ENCODE peak calls at places on chromosomes 11 and 22, in four cellular contexts. One of them, this sample, is unnamed.

GRCh38 chr11:1078191-1078601 is 3.5 kb downstream of the MUC2 start:
- DNase-seq in prostate gland: no peak
- DNase-seq in fibroblast of mammary gland: no peak
- DNase-seq in astrocyte of the spinal cord: no peak
- DNase-seq in this sample: no peak

GRCh38 chr11:90532125-90532524 is 309.3 kb upstream of the CHORDC1 start:
- DNase-seq in prostate gland: no peak
- DNase-seq in fibroblast of mammary gland: no peak
- DNase-seq in astrocyte of the spinal cord: no peak
- DNase-seq in this sample: no peak

GRCh38 chr11:89203814-89204213 is 26.1 kb downstream of the TYR start:
- DNase-seq in prostate gland: no peak
- DNase-seq in fibroblast of mammary gland: no peak
- DNase-seq in astrocyte of the spinal cord: no peak
- DNase-seq in this sample: no peak

GRCh38 chr11:12556155-12556554 is 118.1 kb upstream of the TEAD1 start:
- DNase-seq in prostate gland: no peak
- DNase-seq in fibroblast of mammary gland: peak
- DNase-seq in astrocyte of the spinal cord: peak
- DNase-seq in this sample: no peak

GRCh38 chr22:30876925-30877553 is 91.5 kb downstream of the MORC2 start:
- DNase-seq in prostate gland: no peak
- DNase-seq in fibroblast of mammary gland: peak
- DNase-seq in astrocyte of the spinal cord: peak
- DNase-seq in this sample: no peak

GRCh38 chr11:75632450-75632849 is 36.4 kb downstream of the MAP6 start:
- DNase-seq in prostate gland: no peak
- DNase-seq in fibroblast of mammary gland: no peak
- DNase-seq in astrocyte of the spinal cord: no peak
- DNase-seq in this sample: no peak

GRCh38 chr11:12020546-12020945 is 12.1 kb upstream of the DKK3 start:
- DNase-seq in prostate gland: no peak
- DNase-seq in fibroblast of mammary gland: no peak
- DNase-seq in astrocyte of the spinal cord: no peak
- DNase-seq in this sample: no peak

GRCh38 chr11:3369366-3369765 is 9.6 kb downstream of the ZNF195 start:
- DNase-seq in prostate gland: no peak
- DNase-seq in fibroblast of mammary gland: no peak
- DNase-seq in astrocyte of the spinal cord: no peak
- DNase-seq in this sample: no peak

GRCh38 chr11:111531687-111532364 is 8.7 kb upstream of the LAYN start:
- DNase-seq in prostate gland: peak
- DNase-seq in fibroblast of mammary gland: peak
- DNase-seq in astrocyte of the spinal cord: peak
- DNase-seq in this sample: no peak

GRCh38 chr22:31327786-31328544 is 18.2 kb downstream of the PATZ1 start:
- DNase-seq in prostate gland: no peak
- DNase-seq in fibroblast of mammary gland: no peak
- DNase-seq in astrocyte of the spinal cord: no peak
- DNase-seq in this sample: no peak

GRCh38 chr11:82701847-82702520 is 31.7 kb downstream of the FAM181B start:
- DNase-seq in prostate gland: no peak
- DNase-seq in fibroblast of mammary gland: peak
- DNase-seq in astrocyte of the spinal cord: peak
- DNase-seq in this sample: no peak

GRCh38 chr11:130415719-130416536 is 12.5 kb downstream of the ADAMTS8 start:
- DNase-seq in prostate gland: no peak
- DNase-seq in fibroblast of mammary gland: no peak
- DNase-seq in astrocyte of the spinal cord: no peak
- DNase-seq in this sample: no peak

GRCh38 chr11:77471520-77472234 is 2.2 kb downstream of the PAK1 start:
- DNase-seq in prostate gland: peak
- DNase-seq in fibroblast of mammary gland: no peak
- DNase-seq in astrocyte of the spinal cord: no peak
- DNase-seq in this sample: peak

GRCh38 chr11:132742929-132743328 is 789.4 kb downstream of the OPCML start:
- DNase-seq in prostate gland: no peak
- DNase-seq in fibroblast of mammary gland: no peak
- DNase-seq in astrocyte of the spinal cord: no peak
- DNase-seq in this sample: no peak

GRCh38 chr11:93481279-93481678 is 61.9 kb downstream of the SMCO4 start:
- DNase-seq in prostate gland: no peak
- DNase-seq in fibroblast of mammary gland: no peak
- DNase-seq in astrocyte of the spinal cord: no peak
- DNase-seq in this sample: no peak

GRCh38 chr11:66539526-66539925 is 6.3 kb downstream of the ZDHHC24 start:
- DNase-seq in prostate gland: no peak
- DNase-seq in fibroblast of mammary gland: no peak
- DNase-seq in astrocyte of the spinal cord: no peak
- DNase-seq in this sample: no peak

GRCh38 chr22:24434472-24435322 is 7.3 kb downstream of the ADORA2A start:
- DNase-seq in prostate gland: no peak
- DNase-seq in fibroblast of mammary gland: no peak
- DNase-seq in astrocyte of the spinal cord: no peak
- DNase-seq in this sample: peak

GRCh38 chr11:2805388-2806057 is 80.1 kb downstream of the CDKN1C start:
- DNase-seq in prostate gland: no peak
- DNase-seq in fibroblast of mammary gland: no peak
- DNase-seq in astrocyte of the spinal cord: no peak
- DNase-seq in this sample: peak

GRCh38 chr11:134024420-134025085 is 44.3 kb upstream of the JAM3 start:
- DNase-seq in prostate gland: no peak
- DNase-seq in fibroblast of mammary gland: peak
- DNase-seq in astrocyte of the spinal cord: no peak
- DNase-seq in this sample: no peak

GRCh38 chr11:124970925-124971324 is 16.9 kb downstream of the CCDC15 start:
- DNase-seq in prostate gland: no peak
- DNase-seq in fibroblast of mammary gland: peak
- DNase-seq in astrocyte of the spinal cord: peak
- DNase-seq in this sample: no peak

GRCh38 chr11:111571829-111572501 is 30.3 kb upstream of the SIK2 start:
- DNase-seq in prostate gland: no peak
- DNase-seq in fibroblast of mammary gland: peak
- DNase-seq in astrocyte of the spinal cord: no peak
- DNase-seq in this sample: no peak

GRCh38 chr11:102237096-102237735 is 80.1 kb upstream of the BIRC3 start:
- DNase-seq in prostate gland: no peak
- DNase-seq in fibroblast of mammary gland: peak
- DNase-seq in astrocyte of the spinal cord: peak
- DNase-seq in this sample: no peak

GRCh38 chr11:65078151-65078550 is 5.7 kb downstream of the CDCA5 start:
- DNase-seq in prostate gland: no peak
- DNase-seq in fibroblast of mammary gland: peak
- DNase-seq in astrocyte of the spinal cord: peak
- DNase-seq in this sample: peak

GRCh38 chr11:61587951-61588695 is 7.2 kb upstream of the SYT7 start:
- DNase-seq in prostate gland: peak
- DNase-seq in fibroblast of mammary gland: peak
- DNase-seq in astrocyte of the spinal cord: no peak
- DNase-seq in this sample: peak

GRCh38 chr11:107741044-107741823 is 29.4 kb upstream of the SLN start:
- DNase-seq in prostate gland: peak
- DNase-seq in fibroblast of mammary gland: peak
- DNase-seq in astrocyte of the spinal cord: peak
- DNase-seq in this sample: no peak

GRCh38 chr22:49068861-49069260 is 758.8 kb downstream of the BRD1 start:
- DNase-seq in prostate gland: no peak
- DNase-seq in fibroblast of mammary gland: no peak
- DNase-seq in astrocyte of the spinal cord: no peak
- DNase-seq in this sample: no peak

GRCh38 chr11:108663154-108663877 is 1.6 kb upstream of the DDX10 start:
- DNase-seq in prostate gland: no peak
- DNase-seq in fibroblast of mammary gland: no peak
- DNase-seq in astrocyte of the spinal cord: no peak
- DNase-seq in this sample: no peak

GRCh38 chr22:37943471-37944198 is 9.8 kb downstream of the C22orf23 start:
- DNase-seq in prostate gland: peak
- DNase-seq in fibroblast of mammary gland: no peak
- DNase-seq in astrocyte of the spinal cord: no peak
- DNase-seq in this sample: no peak

GRCh38 chr11:65477271-65478029 is 21.4 kb upstream of the MALAT1 start:
- DNase-seq in prostate gland: peak
- DNase-seq in fibroblast of mammary gland: peak
- DNase-seq in astrocyte of the spinal cord: peak
- DNase-seq in this sample: peak

GRCh38 chr11:122235615-122236014 is 119.6 kb upstream of the BLID start:
- DNase-seq in prostate gland: no peak
- DNase-seq in fibroblast of mammary gland: peak
- DNase-seq in astrocyte of the spinal cord: peak
- DNase-seq in this sample: no peak

GRCh38 chr11:58060939-58061672 is 30.4 kb downstream of the OR6Q1 start:
- DNase-seq in prostate gland: no peak
- DNase-seq in fibroblast of mammary gland: peak
- DNase-seq in astrocyte of the spinal cord: no peak
- DNase-seq in this sample: no peak

GRCh38 chr11:18005376-18006129 is 7.3 kb downstream of the SERGEF start:
- DNase-seq in prostate gland: no peak
- DNase-seq in fibroblast of mammary gland: no peak
- DNase-seq in astrocyte of the spinal cord: no peak
- DNase-seq in this sample: no peak

GRCh38 chr11:104965735-104966134 is 2.6 kb downstream of the CASP4 start:
- DNase-seq in prostate gland: no peak
- DNase-seq in fibroblast of mammary gland: no peak
- DNase-seq in astrocyte of the spinal cord: no peak
- DNase-seq in this sample: no peak

GRCh38 chr11:104970756-104971155 is 2.4 kb upstream of the CASP4 start:
- DNase-seq in prostate gland: no peak
- DNase-seq in fibroblast of mammary gland: no peak
- DNase-seq in astrocyte of the spinal cord: no peak
- DNase-seq in this sample: no peak

GRCh38 chr11:104968365-104968855 is at the start of gene CASP4:
- DNase-seq in prostate gland: peak
- DNase-seq in fibroblast of mammary gland: peak
- DNase-seq in astrocyte of the spinal cord: peak
- DNase-seq in this sample: no peak

GRCh38 chr11:104967493-104968364 is 645 bp downstream of the CASP4 start:
- DNase-seq in prostate gland: no peak
- DNase-seq in fibroblast of mammary gland: peak
- DNase-seq in astrocyte of the spinal cord: peak
- DNase-seq in this sample: no peak

DNA sequence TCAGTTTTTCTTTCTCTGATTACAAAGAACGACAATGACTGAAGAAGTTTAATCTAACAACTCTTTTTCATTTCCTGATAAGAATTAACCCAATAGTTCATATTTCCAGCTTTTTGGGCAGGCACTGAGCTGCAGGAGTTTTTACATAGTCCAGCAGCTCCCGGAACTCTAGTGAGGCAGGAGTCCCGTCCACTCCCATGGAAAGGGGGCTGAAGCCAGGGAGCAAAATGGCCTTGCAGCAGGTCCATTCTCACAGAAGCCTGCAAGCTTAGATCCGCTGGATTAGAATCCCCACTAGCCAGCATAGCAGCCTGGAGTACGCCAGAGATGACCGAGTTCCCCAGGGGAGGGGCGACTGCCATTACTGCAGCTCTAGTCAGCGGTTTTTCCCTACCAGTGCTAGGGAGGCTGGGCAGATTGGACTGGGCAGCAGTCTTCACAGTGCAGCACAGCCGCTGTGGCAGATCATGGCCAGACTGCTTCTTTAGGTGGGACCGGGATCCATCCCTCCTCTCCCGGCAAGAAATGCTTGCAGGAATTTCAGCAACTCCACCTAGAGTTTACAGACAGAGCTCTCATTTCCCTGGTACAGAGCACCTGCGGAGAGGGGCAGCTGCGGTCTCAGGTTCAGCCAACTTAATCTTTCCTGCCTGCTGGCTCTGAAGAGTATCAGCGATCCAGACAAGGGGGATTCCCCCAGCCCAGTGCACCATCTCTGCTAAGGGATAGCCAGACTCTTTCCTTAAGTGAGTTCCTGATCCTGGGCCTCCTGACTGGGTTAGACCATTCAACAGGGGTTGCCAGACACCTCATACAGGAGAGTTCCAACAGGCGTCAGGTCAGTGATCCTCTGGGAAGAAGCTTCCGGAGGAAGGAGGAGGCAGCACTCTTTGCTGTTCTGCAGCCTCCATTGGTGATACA is 742 bp upstream of the CASP4 start:
- DNase-seq in prostate gland: peak
- DNase-seq in fibroblast of mammary gland: peak
- DNase-seq in astrocyte of the spinal cord: no peak
- DNase-seq in this sample: no peak
- H3K4me3 ChIP-seq in prostate gland: peak
- H3K4me3 ChIP-seq in fibroblast of mammary gland: peak
- H3K4me3 ChIP-seq in astrocyte of the spinal cord: peak
- H3K4me3 ChIP-seq in this sample: peak

GRCh38 chr11:73556966-73557365 is 40.9 kb downstream of the FAM168A start:
- DNase-seq in prostate gland: no peak
- DNase-seq in fibroblast of mammary gland: no peak
- DNase-seq in astrocyte of the spinal cord: no peak
- DNase-seq in this sample: no peak
- H3K4me3 ChIP-seq in prostate gland: no peak
- H3K4me3 ChIP-seq in fibroblast of mammary gland: no peak
- H3K4me3 ChIP-seq in astrocyte of the spinal cord: no peak
- H3K4me3 ChIP-seq in this sample: no peak

GRCh38 chr11:4546876-4547275 is 1.9 kb downstream of the OR52M1 start:
- DNase-seq in prostate gland: no peak
- DNase-seq in fibroblast of mammary gland: no peak
- DNase-seq in astrocyte of the spinal cord: no peak
- DNase-seq in this sample: no peak

GRCh38 chr11:4551346-4551979 is 6.5 kb downstream of the OR52M1 start:
- DNase-seq in prostate gland: no peak
- DNase-seq in fibroblast of mammary gland: no peak
- DNase-seq in astrocyte of the spinal cord: no peak
- DNase-seq in this sample: no peak
- H3K4me3 ChIP-seq in prostate gland: no peak
- H3K4me3 ChIP-seq in fibroblast of mammary gland: no peak
- H3K4me3 ChIP-seq in astrocyte of the spinal cord: no peak
- H3K4me3 ChIP-seq in this sample: no peak

DNA sequence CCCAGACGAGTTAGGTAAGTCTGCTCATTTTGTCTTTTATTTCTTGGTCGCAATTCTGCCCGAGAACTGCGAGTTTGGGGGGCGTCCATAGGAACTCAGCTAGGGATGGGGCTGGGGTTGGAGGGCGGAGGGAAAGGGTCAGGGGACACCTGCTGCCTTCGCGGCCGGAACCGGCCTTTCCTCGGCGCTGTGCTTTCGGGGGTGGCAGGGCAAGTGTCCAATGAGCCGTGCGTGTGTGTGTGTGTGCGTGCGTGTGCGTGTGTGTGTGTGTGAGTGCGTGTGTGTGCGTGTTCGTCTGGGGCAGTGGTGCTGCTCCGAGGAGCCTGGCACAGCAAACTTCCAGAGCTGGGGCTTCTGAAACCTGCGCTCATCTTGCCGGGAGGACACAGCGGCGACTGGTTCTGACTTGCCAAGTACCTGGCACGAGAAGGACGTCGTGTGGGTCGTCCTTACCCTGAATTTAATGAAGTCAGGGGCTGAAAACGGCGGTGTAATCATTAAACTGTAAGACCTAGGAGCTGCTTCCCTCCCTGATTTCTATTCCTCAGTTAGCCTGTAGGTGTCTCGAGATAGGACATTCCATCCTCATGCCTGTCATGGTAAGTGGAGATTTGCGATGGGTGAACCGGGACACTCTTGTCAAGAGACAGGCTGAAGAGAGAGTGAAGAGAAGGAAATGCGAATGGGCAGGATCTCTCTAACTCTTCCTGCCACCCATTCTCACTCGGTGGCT is 27.0 kb upstream of the AMOTL1 start:
- DNase-seq in prostate gland: peak
- DNase-seq in fibroblast of mammary gland: peak
- DNase-seq in astrocyte of the spinal cord: peak
- DNase-seq in this sample: no peak
- H3K4me3 ChIP-seq in prostate gland: peak
- H3K4me3 ChIP-seq in fibroblast of mammary gland: peak
- H3K4me3 ChIP-seq in astrocyte of the spinal cord: peak
- H3K4me3 ChIP-seq in this sample: peak

GRCh38 chr22:50475652-50476002 is 792 bp upstream of the SBF1 start:
- DNase-seq in prostate gland: no peak
- DNase-seq in fibroblast of mammary gland: no peak
- DNase-seq in astrocyte of the spinal cord: no peak
- DNase-seq in this sample: no peak
- H3K4me3 ChIP-seq in prostate gland: peak
- H3K4me3 ChIP-seq in fibroblast of mammary gland: peak
- H3K4me3 ChIP-seq in astrocyte of the spinal cord: no peak
- H3K4me3 ChIP-seq in this sample: peak

This sample was measured in stomach.